ENCODE peak calls at places on chromosome 11, in five cellular contexts. One of them, this sample, is unnamed.

GRCh38 chr11:75535039-75535563 is 9.4 kb upstream of the GDPD5 start:
- DNase-seq in SK-N-SH: no peak
- DNase-seq in fibroblast of the conjunctiva: no peak
- DNase-seq in Kasumi-1: no peak
- DNase-seq in M059J: no peak
- DNase-seq in this sample: no peak

GRCh38 chr11:8838248-8838647 is 72.7 kb upstream of the AKIP1 start:
- DNase-seq in fibroblast of the conjunctiva: peak
- DNase-seq in Kasumi-1: no peak
- DNase-seq in M059J: peak
- DNase-seq in SK-N-SH: no peak
- DNase-seq in this sample: peak

GRCh38 chr11:11502303-11502828 is 119.4 kb downstream of the GALNT18 start:
- DNase-seq in Kasumi-1: no peak
- DNase-seq in M059J: no peak
- DNase-seq in fibroblast of the conjunctiva: no peak
- DNase-seq in SK-N-SH: peak
- DNase-seq in this sample: no peak

GRCh38 chr11:130609121-130610035 is 160.9 kb downstream of the ADAMTS15 start:
- DNase-seq in fibroblast of the conjunctiva: peak
- DNase-seq in Kasumi-1: no peak
- DNase-seq in M059J: peak
- DNase-seq in SK-N-SH: no peak
- DNase-seq in this sample: peak

GRCh38 chr11:116499396-116500001 is 273.3 kb downstream of the BUD13 start:
- DNase-seq in M059J: peak
- DNase-seq in fibroblast of the conjunctiva: no peak
- DNase-seq in SK-N-SH: peak
- DNase-seq in Kasumi-1: peak
- DNase-seq in this sample: peak

GRCh38 chr11:88370782-88371181 is 33.2 kb upstream of the CTSC start:
- DNase-seq in fibroblast of the conjunctiva: no peak
- DNase-seq in Kasumi-1: no peak
- DNase-seq in M059J: no peak
- DNase-seq in SK-N-SH: no peak
- DNase-seq in this sample: no peak

GRCh38 chr11:18347471-18348125 is 25.2 kb downstream of the GTF2H1 start:
- DNase-seq in M059J: no peak
- DNase-seq in fibroblast of the conjunctiva: peak
- DNase-seq in Kasumi-1: no peak
- DNase-seq in SK-N-SH: no peak
- DNase-seq in this sample: peak

GRCh38 chr11:64771861-64772260 is 6.5 kb downstream of the SF1 start:
- DNase-seq in Kasumi-1: no peak
- DNase-seq in fibroblast of the conjunctiva: no peak
- DNase-seq in SK-N-SH: no peak
- DNase-seq in M059J: no peak
- DNase-seq in this sample: no peak

GRCh38 chr11:65502852-65503603 is 4.2 kb downstream of the MALAT1 start:
- DNase-seq in SK-N-SH: no peak
- DNase-seq in M059J: peak
- DNase-seq in Kasumi-1: no peak
- DNase-seq in fibroblast of the conjunctiva: no peak
- DNase-seq in this sample: no peak

GRCh38 chr11:74011360-74012071 is 2.6 kb upstream of the UCP3 start:
- DNase-seq in fibroblast of the conjunctiva: peak
- DNase-seq in M059J: no peak
- DNase-seq in SK-N-SH: no peak
- DNase-seq in Kasumi-1: no peak
- DNase-seq in this sample: no peak

GRCh38 chr11:117877120-117877784 is 794 bp upstream of the FXYD6 start:
- DNase-seq in fibroblast of the conjunctiva: no peak
- DNase-seq in Kasumi-1: no peak
- DNase-seq in M059J: no peak
- DNase-seq in SK-N-SH: no peak
- DNase-seq in this sample: no peak

GRCh38 chr11:3823303-3823702 is 14.9 kb downstream of the PGAP2 start:
- DNase-seq in M059J: peak
- DNase-seq in SK-N-SH: no peak
- DNase-seq in Kasumi-1: no peak
- DNase-seq in fibroblast of the conjunctiva: peak
- DNase-seq in this sample: peak

GRCh38 chr11:130814440-130815073 is 101.7 kb downstream of the SNX19 start:
- DNase-seq in fibroblast of the conjunctiva: no peak
- DNase-seq in M059J: no peak
- DNase-seq in Kasumi-1: no peak
- DNase-seq in SK-N-SH: peak
- DNase-seq in this sample: no peak

GRCh38 chr11:65766535-65766934 is 14.2 kb downstream of the AP5B1 start:
- DNase-seq in Kasumi-1: peak
- DNase-seq in SK-N-SH: no peak
- DNase-seq in fibroblast of the conjunctiva: no peak
- DNase-seq in M059J: peak
- DNase-seq in this sample: peak

GRCh38 chr11:1771273-1771672 is 7.5 kb upstream of the CTSD start:
- DNase-seq in fibroblast of the conjunctiva: no peak
- DNase-seq in SK-N-SH: no peak
- DNase-seq in Kasumi-1: no peak
- DNase-seq in M059J: no peak
- DNase-seq in this sample: no peak

GRCh38 chr11:128862913-128863660 is 4.0 kb downstream of the KCNJ1 start:
- DNase-seq in fibroblast of the conjunctiva: no peak
- DNase-seq in M059J: peak
- DNase-seq in Kasumi-1: no peak
- DNase-seq in SK-N-SH: no peak
- DNase-seq in this sample: no peak

GRCh38 chr11:57647960-57648776 is 1.5 kb downstream of the YPEL4 start:
- DNase-seq in M059J: peak
- DNase-seq in Kasumi-1: peak
- DNase-seq in fibroblast of the conjunctiva: no peak
- DNase-seq in SK-N-SH: peak
- DNase-seq in this sample: no peak

GRCh38 chr11:72833792-72834501 is 19.7 kb downstream of the ATG16L2 start:
- DNase-seq in SK-N-SH: no peak
- DNase-seq in Kasumi-1: no peak
- DNase-seq in M059J: no peak
- DNase-seq in fibroblast of the conjunctiva: no peak
- DNase-seq in this sample: no peak

GRCh38 chr11:117668291-117668690 is 128.7 kb downstream of the DSCAML1 start:
- DNase-seq in SK-N-SH: no peak
- DNase-seq in Kasumi-1: no peak
- DNase-seq in fibroblast of the conjunctiva: no peak
- DNase-seq in M059J: no peak
- DNase-seq in this sample: no peak

GRCh38 chr11:33402066-33402465 is 144.9 kb downstream of the HIPK3 start:
- DNase-seq in Kasumi-1: no peak
- DNase-seq in SK-N-SH: no peak
- DNase-seq in fibroblast of the conjunctiva: no peak
- DNase-seq in M059J: no peak
- DNase-seq in this sample: no peak

GRCh38 chr11:58497951-58498350 is 10.0 kb downstream of the OR5B21 start:
- DNase-seq in fibroblast of the conjunctiva: no peak
- DNase-seq in M059J: no peak
- DNase-seq in SK-N-SH: no peak
- DNase-seq in Kasumi-1: no peak
- DNase-seq in this sample: no peak

GRCh38 chr11:61700221-61700620 is 20.0 kb downstream of the DAGLA start:
- DNase-seq in fibroblast of the conjunctiva: peak
- DNase-seq in SK-N-SH: no peak
- DNase-seq in Kasumi-1: no peak
- DNase-seq in M059J: peak
- DNase-seq in this sample: peak

GRCh38 chr11:119029340-119030028 is 1.2 kb downstream of the SLC37A4 start:
- DNase-seq in fibroblast of the conjunctiva: no peak
- DNase-seq in SK-N-SH: peak
- DNase-seq in Kasumi-1: no peak
- DNase-seq in M059J: no peak
- DNase-seq in this sample: no peak

GRCh38 chr11:102831128-102831708 is 12.2 kb downstream of the MMP3 start:
- DNase-seq in Kasumi-1: no peak
- DNase-seq in SK-N-SH: peak
- DNase-seq in M059J: no peak
- DNase-seq in fibroblast of the conjunctiva: peak
- DNase-seq in this sample: peak

GRCh38 chr11:534592-535518 is 521 bp downstream of the HRAS start:
- DNase-seq in fibroblast of the conjunctiva: no peak
- DNase-seq in M059J: no peak
- DNase-seq in Kasumi-1: peak
- DNase-seq in SK-N-SH: peak
- DNase-seq in this sample: peak

GRCh38 chr11:110243804-110244203 is 52.6 kb downstream of the RDX start:
- DNase-seq in Kasumi-1: no peak
- DNase-seq in fibroblast of the conjunctiva: no peak
- DNase-seq in M059J: no peak
- DNase-seq in SK-N-SH: no peak
- DNase-seq in this sample: no peak